ENCODE peak calls at places on chromosomes 2 and 18, in eight cellular contexts. A, V, X, J, F, W, Q and G are unnamed samples.

GRCh38 chr2:101850450-101850849 is 141.3 kb upstream of the IL1R2 start:
- DNase-seq in A (no peak), V (no peak), X (peak), J (no peak), F (no peak), W (no peak), Q (no peak), G (no peak)

GRCh38 chr2:2229898-2230817 is 100.9 kb downstream of the MYT1L start:
- DNase-seq in A (no peak), V (no peak), X (no peak), J (peak), F (no peak), W (no peak), Q (no peak), G (no peak)

GRCh38 chr2:174059875-174060226 is 94.7 kb upstream of the SP3 start:
- DNase-seq in A (no peak), V (no peak), X (no peak), J (no peak), F (no peak), W (no peak), Q (no peak), G (no peak)

GRCh38 chr2:18883626-18884456 is 294.5 kb upstream of the NT5C1B start:
- DNase-seq in A (no peak), V (peak), X (peak), J (no peak), F (no peak), W (no peak), Q (no peak), G (peak)

GRCh38 chr2:239098288-239098970 is 250.5 kb downstream of the TWIST2 start:
- DNase-seq in A (no peak), V (no peak), X (no peak), J (no peak), F (no peak), W (no peak), Q (peak), G (no peak)

GRCh38 chr2:27489118-27489497 is 435 bp downstream of the IFT172 start:
- DNase-seq in A (no peak), V (peak), X (peak), J (no peak), F (peak), W (peak), Q (no peak), G (peak)

GRCh38 chr2:21039080-21039556 is 4.8 kb downstream of the APOB start:
- DNase-seq in A (no peak), V (no peak), X (no peak), J (no peak), F (no peak), W (no peak), Q (no peak), G (no peak)

GRCh38 chr2:16397681-16398475 is 267.8 kb downstream of the CYRIA start:
- DNase-seq in A (no peak), V (no peak), X (no peak), J (no peak), F (no peak), W (no peak), Q (no peak), G (no peak)

GRCh38 chr2:174878537-174879147 is 114.4 kb upstream of the CHRNA1 start:
- DNase-seq in A (no peak), V (peak), X (no peak), J (no peak), F (peak), W (no peak), Q (no peak), G (no peak)

GRCh38 chr2:105820691-105821090 is 76.0 kb downstream of the NCK2 start:
- DNase-seq in A (no peak), V (no peak), X (no peak), J (no peak), F (no peak), W (no peak), Q (no peak), G (no peak)

GRCh38 chr18:49861659-49862058 is 48.3 kb upstream of the ACAA2 start:
- DNase-seq in A (no peak), V (no peak), X (peak), J (no peak), F (no peak), W (no peak), Q (no peak), G (peak)

GRCh38 chr2:98615481-98615880 is 7.1 kb downstream of the UNC50 start:
- DNase-seq in A (no peak), V (no peak), X (no peak), J (no peak), F (no peak), W (no peak), Q (no peak), G (peak)

GRCh38 chr18:51852661-51853060 is 487.3 kb upstream of the DCC start:
- DNase-seq in A (no peak), V (no peak), X (no peak), J (no peak), F (no peak), W (no peak), Q (no peak), G (no peak)

GRCh38 chr2:112680666-112681101 is 34.9 kb downstream of the SLC20A1 start:
- DNase-seq in A (no peak), V (no peak), X (no peak), J (no peak), F (no peak), W (no peak), Q (no peak), G (no peak)

GRCh38 chr2:66344087-66344663 is 90.8 kb upstream of the MEIS1 start:
- DNase-seq in A (no peak), V (no peak), X (no peak), J (no peak), F (no peak), W (no peak), Q (no peak), G (no peak)

GRCh38 chr2:18752667-18753422 is 163.5 kb upstream of the NT5C1B start:
- DNase-seq in A (no peak), V (peak), X (peak), J (no peak), F (no peak), W (no peak), Q (no peak), G (no peak)

GRCh38 chr2:12721571-12722444 is 5.1 kb downstream of the TRIB2 start:
- DNase-seq in A (no peak), V (peak), X (no peak), J (no peak), F (no peak), W (no peak), Q (no peak), G (no peak)

GRCh38 chr2:164568317-164568716 is 53.0 kb downstream of the GRB14 start:
- DNase-seq in A (no peak), V (no peak), X (no peak), J (no peak), F (no peak), W (no peak), Q (no peak), G (no peak)

GRCh38 chr2:147045113-147045512 is 799.7 kb upstream of the ACVR2A start:
- DNase-seq in A (no peak), V (peak), X (peak), J (no peak), F (peak), W (no peak), Q (no peak), G (peak)

GRCh38 chr2:42458396-42458795 is 35.4 kb downstream of the KCNG3 start:
- DNase-seq in A (no peak), V (no peak), X (no peak), J (no peak), F (no peak), W (no peak), Q (no peak), G (no peak)

GRCh38 chr2:214215107-214215506 is 195.7 kb upstream of the VWC2L start:
- DNase-seq in A (no peak), V (no peak), X (no peak), J (no peak), F (no peak), W (no peak), Q (no peak), G (no peak)

GRCh38 chr2:62177392-62178026 is 18.4 kb upstream of the B3GNT2 start:
- DNase-seq in A (no peak), V (no peak), X (no peak), J (no peak), F (no peak), W (no peak), Q (no peak), G (no peak)
- H3K27ac ChIP-seq in A (no peak), V (no peak), X (no peak), J (peak), F (no peak), W (no peak), Q (no peak), G (no peak)

GRCh38 chr2:32064021-32064678 is 794 bp downstream of the SPAST start:
- DNase-seq in A (peak), V (no peak), X (peak), J (no peak), F (peak), W (peak), Q (peak), G (no peak)
- H3K27ac ChIP-seq in A (peak), V (peak), X (peak), J (peak), F (peak), W (peak), Q (peak), G (peak)

GRCh38 chr2:69628325-69629038 is 15.1 kb downstream of the AAK1 start:
- DNase-seq in A (no peak), V (no peak), X (no peak), J (no peak), F (no peak), W (no peak), Q (no peak), G (no peak)

GRCh38 chr2:69623236-69623635 is 20.3 kb downstream of the AAK1 start:
- DNase-seq in A (no peak), V (no peak), X (no peak), J (no peak), F (no peak), W (no peak), Q (no peak), G (no peak)

GRCh38 chr2:69624153-69624552 is 19.4 kb downstream of the AAK1 start:
- DNase-seq in A (no peak), V (peak), X (no peak), J (no peak), F (no peak), W (no peak), Q (no peak), G (no peak)

GRCh38 chr2:69624611-69625010 is 18.9 kb downstream of the AAK1 start:
- DNase-seq in A (no peak), V (no peak), X (no peak), J (no peak), F (no peak), W (no peak), Q (no peak), G (no peak)

GRCh38 chr2:69625078-69625788 is 18.3 kb downstream of the AAK1 start:
- DNase-seq in A (no peak), V (peak), X (no peak), J (no peak), F (peak), W (no peak), Q (no peak), G (no peak)
- H3K27ac ChIP-seq in A (no peak), V (no peak), X (no peak), J (peak), F (peak), W (no peak), Q (no peak), G (no peak)

DNA sequence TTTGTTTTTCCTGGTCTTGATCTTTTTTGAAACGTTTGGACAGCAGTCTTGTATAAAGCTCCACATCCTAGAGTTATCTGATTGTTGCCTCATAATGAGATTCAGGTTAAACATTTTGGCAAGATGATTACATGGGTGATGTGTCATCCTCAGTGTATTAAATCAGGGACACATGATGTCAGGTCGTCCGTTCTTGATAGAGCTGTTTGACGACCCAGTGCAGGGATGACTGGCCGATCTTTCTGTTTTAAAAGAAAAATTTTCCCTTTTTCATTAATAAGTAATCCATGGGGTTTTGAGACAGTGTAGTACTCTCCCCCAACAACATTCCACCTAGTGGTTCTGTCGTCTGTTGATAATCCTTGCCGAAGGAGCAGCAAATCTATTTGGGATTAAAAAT is 44.5 kb upstream of the SERPINB2 start:
- DNase-seq in A (no peak), V (no peak), X (no peak), J (no peak), F (no peak), W (no peak), Q (no peak), G (no peak)
- H3K27ac ChIP-seq in A (no peak), V (no peak), X (no peak), J (no peak), F (no peak), W (no peak), Q (no peak), G (no peak)